ENCODE peak calls at places on chromosomes 2 and 18, in ten cellular contexts. One of them, this sample, is unnamed.

GRCh38 chr2:231928481-231928880 is 2.3 kb upstream of the NPPC start:
- DNase-seq in GM06990: no peak
- DNase-seq in A549: peak
- DNase-seq in activated gamma-delta T cell treated with Interleukin-2 at 50 U/mL for 16 hours: no peak
- DNase-seq in Right ventricle myocardium superior: no peak
- DNase-seq in hypothalamus: no peak
- DNase-seq in stimulated activated naive CD8-positive, alpha-beta T cell treated with anti-CD3 and anti-CD28 coated beads, Interleukin-15, Interleukin-2, amounts not matched to agents 100 U/mL and 50 U/mL, for 24 hours: no peak
- DNase-seq in CD4-positive, alpha-beta memory T cell: no peak
- DNase-seq in left colon: no peak
- DNase-seq in memory B cell: no peak
- DNase-seq in this sample: peak

GRCh38 chr2:101533611-101534601 is 59.0 kb upstream of the RFX8 start:
- DNase-seq in GM06990: no peak
- DNase-seq in A549: no peak
- DNase-seq in activated gamma-delta T cell treated with Interleukin-2 at 50 U/mL for 16 hours: no peak
- DNase-seq in Right ventricle myocardium superior: no peak
- DNase-seq in hypothalamus: peak
- DNase-seq in stimulated activated naive CD8-positive, alpha-beta T cell treated with anti-CD3 and anti-CD28 coated beads, Interleukin-15, Interleukin-2, amounts not matched to agents 100 U/mL and 50 U/mL, for 24 hours: no peak
- DNase-seq in CD4-positive, alpha-beta memory T cell: no peak
- DNase-seq in left colon: no peak
- DNase-seq in memory B cell: no peak
- DNase-seq in this sample: no peak

GRCh38 chr2:6236317-6236716 is 544.1 kb downstream of the SOX11 start:
- DNase-seq in GM06990: no peak
- DNase-seq in A549: no peak
- DNase-seq in activated gamma-delta T cell treated with Interleukin-2 at 50 U/mL for 16 hours: no peak
- DNase-seq in Right ventricle myocardium superior: no peak
- DNase-seq in hypothalamus: no peak
- DNase-seq in stimulated activated naive CD8-positive, alpha-beta T cell treated with anti-CD3 and anti-CD28 coated beads, Interleukin-15, Interleukin-2, amounts not matched to agents 100 U/mL and 50 U/mL, for 24 hours: no peak
- DNase-seq in CD4-positive, alpha-beta memory T cell: no peak
- DNase-seq in left colon: no peak
- DNase-seq in memory B cell: no peak
- DNase-seq in this sample: no peak

GRCh38 chr2:188364033-188364432 is 72.4 kb downstream of the GULP1 start:
- DNase-seq in GM06990: no peak
- DNase-seq in A549: no peak
- DNase-seq in activated gamma-delta T cell treated with Interleukin-2 at 50 U/mL for 16 hours: no peak
- DNase-seq in Right ventricle myocardium superior: no peak
- DNase-seq in hypothalamus: no peak
- DNase-seq in stimulated activated naive CD8-positive, alpha-beta T cell treated with anti-CD3 and anti-CD28 coated beads, Interleukin-15, Interleukin-2, amounts not matched to agents 100 U/mL and 50 U/mL, for 24 hours: no peak
- DNase-seq in CD4-positive, alpha-beta memory T cell: no peak
- DNase-seq in left colon: no peak
- DNase-seq in memory B cell: no peak
- DNase-seq in this sample: no peak

GRCh38 chr2:239829326-239829725 is 195.8 kb downstream of the NDUFA10 start:
- DNase-seq in GM06990: no peak
- DNase-seq in A549: no peak
- DNase-seq in activated gamma-delta T cell treated with Interleukin-2 at 50 U/mL for 16 hours: no peak
- DNase-seq in Right ventricle myocardium superior: no peak
- DNase-seq in hypothalamus: no peak
- DNase-seq in stimulated activated naive CD8-positive, alpha-beta T cell treated with anti-CD3 and anti-CD28 coated beads, Interleukin-15, Interleukin-2, amounts not matched to agents 100 U/mL and 50 U/mL, for 24 hours: no peak
- DNase-seq in CD4-positive, alpha-beta memory T cell: no peak
- DNase-seq in left colon: no peak
- DNase-seq in memory B cell: no peak
- DNase-seq in this sample: no peak

GRCh38 chr2:48927355-48927754 is 171.8 kb upstream of the LHCGR start:
- DNase-seq in GM06990: no peak
- DNase-seq in A549: no peak
- DNase-seq in activated gamma-delta T cell treated with Interleukin-2 at 50 U/mL for 16 hours: no peak
- DNase-seq in Right ventricle myocardium superior: no peak
- DNase-seq in hypothalamus: no peak
- DNase-seq in stimulated activated naive CD8-positive, alpha-beta T cell treated with anti-CD3 and anti-CD28 coated beads, Interleukin-15, Interleukin-2, amounts not matched to agents 100 U/mL and 50 U/mL, for 24 hours: no peak
- DNase-seq in CD4-positive, alpha-beta memory T cell: no peak
- DNase-seq in left colon: no peak
- DNase-seq in memory B cell: no peak
- DNase-seq in this sample: no peak

GRCh38 chr18:53789376-53790247 is 434.9 kb downstream of the MBD2 start:
- DNase-seq in GM06990: no peak
- DNase-seq in A549: no peak
- DNase-seq in activated gamma-delta T cell treated with Interleukin-2 at 50 U/mL for 16 hours: no peak
- DNase-seq in Right ventricle myocardium superior: no peak
- DNase-seq in hypothalamus: no peak
- DNase-seq in stimulated activated naive CD8-positive, alpha-beta T cell treated with anti-CD3 and anti-CD28 coated beads, Interleukin-15, Interleukin-2, amounts not matched to agents 100 U/mL and 50 U/mL, for 24 hours: no peak
- DNase-seq in CD4-positive, alpha-beta memory T cell: no peak
- DNase-seq in left colon: no peak
- DNase-seq in memory B cell: no peak
- DNase-seq in this sample: no peak

GRCh38 chr18:38940863-38941531 is 1375.4 kb upstream of the CELF4 start:
- DNase-seq in GM06990: peak
- DNase-seq in A549: peak
- DNase-seq in activated gamma-delta T cell treated with Interleukin-2 at 50 U/mL for 16 hours: peak
- DNase-seq in Right ventricle myocardium superior: no peak
- DNase-seq in hypothalamus: no peak
- DNase-seq in stimulated activated naive CD8-positive, alpha-beta T cell treated with anti-CD3 and anti-CD28 coated beads, Interleukin-15, Interleukin-2, amounts not matched to agents 100 U/mL and 50 U/mL, for 24 hours: peak
- DNase-seq in CD4-positive, alpha-beta memory T cell: peak
- DNase-seq in left colon: no peak
- DNase-seq in memory B cell: peak
- DNase-seq in this sample: no peak

GRCh38 chr18:12246849-12247808 is 7.0 kb upstream of the CIDEA start:
- DNase-seq in GM06990: no peak
- DNase-seq in A549: peak
- DNase-seq in activated gamma-delta T cell treated with Interleukin-2 at 50 U/mL for 16 hours: no peak
- DNase-seq in Right ventricle myocardium superior: no peak
- DNase-seq in hypothalamus: no peak
- DNase-seq in stimulated activated naive CD8-positive, alpha-beta T cell treated with anti-CD3 and anti-CD28 coated beads, Interleukin-15, Interleukin-2, amounts not matched to agents 100 U/mL and 50 U/mL, for 24 hours: no peak
- DNase-seq in CD4-positive, alpha-beta memory T cell: no peak
- DNase-seq in left colon: no peak
- DNase-seq in memory B cell: no peak
- DNase-seq in this sample: peak

GRCh38 chr2:27638023-27638637 is 9.3 kb downstream of the GPN1 start:
- DNase-seq in GM06990: no peak
- DNase-seq in A549: no peak
- DNase-seq in activated gamma-delta T cell treated with Interleukin-2 at 50 U/mL for 16 hours: no peak
- DNase-seq in Right ventricle myocardium superior: no peak
- DNase-seq in hypothalamus: no peak
- DNase-seq in stimulated activated naive CD8-positive, alpha-beta T cell treated with anti-CD3 and anti-CD28 coated beads, Interleukin-15, Interleukin-2, amounts not matched to agents 100 U/mL and 50 U/mL, for 24 hours: no peak
- DNase-seq in CD4-positive, alpha-beta memory T cell: no peak
- DNase-seq in left colon: no peak
- DNase-seq in memory B cell: no peak
- DNase-seq in this sample: no peak

GRCh38 chr18:22822024-22822423 is 111.1 kb upstream of the RBBP8 start:
- DNase-seq in GM06990: no peak
- DNase-seq in A549: no peak
- DNase-seq in activated gamma-delta T cell treated with Interleukin-2 at 50 U/mL for 16 hours: no peak
- DNase-seq in Right ventricle myocardium superior: no peak
- DNase-seq in hypothalamus: no peak
- DNase-seq in stimulated activated naive CD8-positive, alpha-beta T cell treated with anti-CD3 and anti-CD28 coated beads, Interleukin-15, Interleukin-2, amounts not matched to agents 100 U/mL and 50 U/mL, for 24 hours: no peak
- DNase-seq in CD4-positive, alpha-beta memory T cell: no peak
- DNase-seq in left colon: no peak
- DNase-seq in memory B cell: no peak
- DNase-seq in this sample: no peak

GRCh38 chr18:376307-376706 is 108.5 kb upstream of the THOC1 start:
- DNase-seq in GM06990: no peak
- DNase-seq in A549: no peak
- DNase-seq in activated gamma-delta T cell treated with Interleukin-2 at 50 U/mL for 16 hours: no peak
- DNase-seq in Right ventricle myocardium superior: no peak
- DNase-seq in hypothalamus: no peak
- DNase-seq in stimulated activated naive CD8-positive, alpha-beta T cell treated with anti-CD3 and anti-CD28 coated beads, Interleukin-15, Interleukin-2, amounts not matched to agents 100 U/mL and 50 U/mL, for 24 hours: no peak
- DNase-seq in CD4-positive, alpha-beta memory T cell: no peak
- DNase-seq in left colon: no peak
- DNase-seq in memory B cell: no peak
- DNase-seq in this sample: no peak

GRCh38 chr2:127185720-127186119 is 34.4 kb downstream of the CYP27C1 start:
- DNase-seq in GM06990: no peak
- DNase-seq in A549: no peak
- DNase-seq in activated gamma-delta T cell treated with Interleukin-2 at 50 U/mL for 16 hours: no peak
- DNase-seq in Right ventricle myocardium superior: no peak
- DNase-seq in hypothalamus: no peak
- DNase-seq in stimulated activated naive CD8-positive, alpha-beta T cell treated with anti-CD3 and anti-CD28 coated beads, Interleukin-15, Interleukin-2, amounts not matched to agents 100 U/mL and 50 U/mL, for 24 hours: no peak
- DNase-seq in CD4-positive, alpha-beta memory T cell: no peak
- DNase-seq in left colon: no peak
- DNase-seq in memory B cell: no peak
- DNase-seq in this sample: peak

GRCh38 chr2:144937899-144938298 is 418.0 kb upstream of the ZEB2 start:
- DNase-seq in GM06990: no peak
- DNase-seq in A549: no peak
- DNase-seq in activated gamma-delta T cell treated with Interleukin-2 at 50 U/mL for 16 hours: no peak
- DNase-seq in Right ventricle myocardium superior: no peak
- DNase-seq in hypothalamus: no peak
- DNase-seq in stimulated activated naive CD8-positive, alpha-beta T cell treated with anti-CD3 and anti-CD28 coated beads, Interleukin-15, Interleukin-2, amounts not matched to agents 100 U/mL and 50 U/mL, for 24 hours: no peak
- DNase-seq in CD4-positive, alpha-beta memory T cell: no peak
- DNase-seq in left colon: no peak
- DNase-seq in memory B cell: no peak
- DNase-seq in this sample: no peak

GRCh38 chr2:126543081-126543480 is 112.9 kb upstream of the GYPC start:
- DNase-seq in GM06990: no peak
- DNase-seq in A549: peak
- DNase-seq in activated gamma-delta T cell treated with Interleukin-2 at 50 U/mL for 16 hours: no peak
- DNase-seq in Right ventricle myocardium superior: no peak
- DNase-seq in hypothalamus: no peak
- DNase-seq in stimulated activated naive CD8-positive, alpha-beta T cell treated with anti-CD3 and anti-CD28 coated beads, Interleukin-15, Interleukin-2, amounts not matched to agents 100 U/mL and 50 U/mL, for 24 hours: no peak
- DNase-seq in CD4-positive, alpha-beta memory T cell: no peak
- DNase-seq in left colon: no peak
- DNase-seq in memory B cell: no peak
- DNase-seq in this sample: no peak

GRCh38 chr2:664063-664462 is 13.1 kb downstream of the TMEM18 start:
- DNase-seq in GM06990: no peak
- DNase-seq in A549: no peak
- DNase-seq in activated gamma-delta T cell treated with Interleukin-2 at 50 U/mL for 16 hours: no peak
- DNase-seq in Right ventricle myocardium superior: no peak
- DNase-seq in hypothalamus: no peak
- DNase-seq in stimulated activated naive CD8-positive, alpha-beta T cell treated with anti-CD3 and anti-CD28 coated beads, Interleukin-15, Interleukin-2, amounts not matched to agents 100 U/mL and 50 U/mL, for 24 hours: no peak
- DNase-seq in CD4-positive, alpha-beta memory T cell: no peak
- DNase-seq in left colon: no peak
- DNase-seq in memory B cell: no peak
- DNase-seq in this sample: no peak

GRCh38 chr2:47950340-47951280 is 44.3 kb upstream of the FBXO11 start:
- DNase-seq in GM06990: no peak
- DNase-seq in A549: no peak
- DNase-seq in activated gamma-delta T cell treated with Interleukin-2 at 50 U/mL for 16 hours: no peak
- DNase-seq in Right ventricle myocardium superior: no peak
- DNase-seq in hypothalamus: no peak
- DNase-seq in stimulated activated naive CD8-positive, alpha-beta T cell treated with anti-CD3 and anti-CD28 coated beads, Interleukin-15, Interleukin-2, amounts not matched to agents 100 U/mL and 50 U/mL, for 24 hours: no peak
- DNase-seq in CD4-positive, alpha-beta memory T cell: no peak
- DNase-seq in left colon: no peak
- DNase-seq in memory B cell: no peak
- DNase-seq in this sample: no peak

GRCh38 chr2:107936427-107937359 is 49.6 kb upstream of the SLC5A7 start:
- DNase-seq in GM06990: no peak
- DNase-seq in A549: peak
- DNase-seq in activated gamma-delta T cell treated with Interleukin-2 at 50 U/mL for 16 hours: no peak
- DNase-seq in Right ventricle myocardium superior: no peak
- DNase-seq in hypothalamus: no peak
- DNase-seq in stimulated activated naive CD8-positive, alpha-beta T cell treated with anti-CD3 and anti-CD28 coated beads, Interleukin-15, Interleukin-2, amounts not matched to agents 100 U/mL and 50 U/mL, for 24 hours: peak
- DNase-seq in CD4-positive, alpha-beta memory T cell: no peak
- DNase-seq in left colon: no peak
- DNase-seq in memory B cell: no peak
- DNase-seq in this sample: peak

GRCh38 chr2:76599732-76600368 is 889.1 kb upstream of the GCFC2 start:
- DNase-seq in GM06990: peak
- DNase-seq in A549: peak
- DNase-seq in activated gamma-delta T cell treated with Interleukin-2 at 50 U/mL for 16 hours: no peak
- DNase-seq in Right ventricle myocardium superior: peak
- DNase-seq in hypothalamus: no peak
- DNase-seq in stimulated activated naive CD8-positive, alpha-beta T cell treated with anti-CD3 and anti-CD28 coated beads, Interleukin-15, Interleukin-2, amounts not matched to agents 100 U/mL and 50 U/mL, for 24 hours: no peak
- DNase-seq in CD4-positive, alpha-beta memory T cell: no peak
- DNase-seq in left colon: peak
- DNase-seq in memory B cell: no peak
- DNase-seq in this sample: peak

GRCh38 chr2:224802407-224802806 is 86.2 kb upstream of the CCDC195 start:
- DNase-seq in GM06990: no peak
- DNase-seq in A549: no peak
- DNase-seq in activated gamma-delta T cell treated with Interleukin-2 at 50 U/mL for 16 hours: no peak
- DNase-seq in Right ventricle myocardium superior: no peak
- DNase-seq in hypothalamus: no peak
- DNase-seq in stimulated activated naive CD8-positive, alpha-beta T cell treated with anti-CD3 and anti-CD28 coated beads, Interleukin-15, Interleukin-2, amounts not matched to agents 100 U/mL and 50 U/mL, for 24 hours: no peak
- DNase-seq in CD4-positive, alpha-beta memory T cell: no peak
- DNase-seq in left colon: no peak
- DNase-seq in memory B cell: no peak
- DNase-seq in this sample: no peak

GRCh38 chr2:178796079-178796677 is 11.0 kb downstream of the TTN start:
- DNase-seq in GM06990: no peak
- DNase-seq in A549: peak
- DNase-seq in activated gamma-delta T cell treated with Interleukin-2 at 50 U/mL for 16 hours: no peak
- DNase-seq in Right ventricle myocardium superior: no peak
- DNase-seq in hypothalamus: no peak
- DNase-seq in stimulated activated naive CD8-positive, alpha-beta T cell treated with anti-CD3 and anti-CD28 coated beads, Interleukin-15, Interleukin-2, amounts not matched to agents 100 U/mL and 50 U/mL, for 24 hours: no peak
- DNase-seq in CD4-positive, alpha-beta memory T cell: peak
- DNase-seq in left colon: no peak
- DNase-seq in memory B cell: no peak
- DNase-seq in this sample: no peak

GRCh38 chr2:191038241-191038725 is 24.3 kb upstream of the STAT1 start:
- DNase-seq in GM06990: no peak
- DNase-seq in A549: peak
- DNase-seq in activated gamma-delta T cell treated with Interleukin-2 at 50 U/mL for 16 hours: peak
- DNase-seq in Right ventricle myocardium superior: no peak
- DNase-seq in hypothalamus: no peak
- DNase-seq in stimulated activated naive CD8-positive, alpha-beta T cell treated with anti-CD3 and anti-CD28 coated beads, Interleukin-15, Interleukin-2, amounts not matched to agents 100 U/mL and 50 U/mL, for 24 hours: no peak
- DNase-seq in CD4-positive, alpha-beta memory T cell: peak
- DNase-seq in left colon: no peak
- DNase-seq in memory B cell: no peak
- DNase-seq in this sample: no peak

GRCh38 chr2:32064713-32065112 is 1.4 kb downstream of the SPAST start:
- DNase-seq in GM06990: no peak
- DNase-seq in A549: no peak
- DNase-seq in activated gamma-delta T cell treated with Interleukin-2 at 50 U/mL for 16 hours: no peak
- DNase-seq in Right ventricle myocardium superior: no peak
- DNase-seq in hypothalamus: no peak
- DNase-seq in stimulated activated naive CD8-positive, alpha-beta T cell treated with anti-CD3 and anti-CD28 coated beads, Interleukin-15, Interleukin-2, amounts not matched to agents 100 U/mL and 50 U/mL, for 24 hours: no peak
- DNase-seq in CD4-positive, alpha-beta memory T cell: no peak
- DNase-seq in left colon: no peak
- DNase-seq in memory B cell: no peak
- DNase-seq in this sample: no peak

GRCh38 chr2:156486175-156486574 is 50.0 kb downstream of the GPD2 start:
- DNase-seq in GM06990: no peak
- DNase-seq in A549: peak
- DNase-seq in activated gamma-delta T cell treated with Interleukin-2 at 50 U/mL for 16 hours: no peak
- DNase-seq in Right ventricle myocardium superior: no peak
- DNase-seq in hypothalamus: no peak
- DNase-seq in stimulated activated naive CD8-positive, alpha-beta T cell treated with anti-CD3 and anti-CD28 coated beads, Interleukin-15, Interleukin-2, amounts not matched to agents 100 U/mL and 50 U/mL, for 24 hours: no peak
- DNase-seq in CD4-positive, alpha-beta memory T cell: no peak
- DNase-seq in left colon: no peak
- DNase-seq in memory B cell: no peak
- DNase-seq in this sample: no peak

GRCh38 chr18:55858661-55859111 is 270.7 kb upstream of the TCF4 start:
- DNase-seq in GM06990: no peak
- DNase-seq in A549: no peak
- DNase-seq in activated gamma-delta T cell treated with Interleukin-2 at 50 U/mL for 16 hours: no peak
- DNase-seq in Right ventricle myocardium superior: no peak
- DNase-seq in hypothalamus: no peak
- DNase-seq in stimulated activated naive CD8-positive, alpha-beta T cell treated with anti-CD3 and anti-CD28 coated beads, Interleukin-15, Interleukin-2, amounts not matched to agents 100 U/mL and 50 U/mL, for 24 hours: no peak
- DNase-seq in CD4-positive, alpha-beta memory T cell: no peak
- DNase-seq in left colon: no peak
- DNase-seq in memory B cell: no peak
- DNase-seq in this sample: no peak

GRCh38 chr2:182066439-182067061 is 80.9 kb downstream of the PPP1R1C start:
- DNase-seq in GM06990: no peak
- DNase-seq in A549: no peak
- DNase-seq in activated gamma-delta T cell treated with Interleukin-2 at 50 U/mL for 16 hours: no peak
- DNase-seq in Right ventricle myocardium superior: no peak
- DNase-seq in hypothalamus: no peak
- DNase-seq in stimulated activated naive CD8-positive, alpha-beta T cell treated with anti-CD3 and anti-CD28 coated beads, Interleukin-15, Interleukin-2, amounts not matched to agents 100 U/mL and 50 U/mL, for 24 hours: no peak
- DNase-seq in CD4-positive, alpha-beta memory T cell: no peak
- DNase-seq in left colon: no peak
- DNase-seq in memory B cell: no peak
- DNase-seq in this sample: no peak

GRCh38 chr18:31436825-31437224 is 10.7 kb upstream of the DSG3 start:
- DNase-seq in GM06990: no peak
- DNase-seq in A549: peak
- DNase-seq in activated gamma-delta T cell treated with Interleukin-2 at 50 U/mL for 16 hours: no peak
- DNase-seq in Right ventricle myocardium superior: no peak
- DNase-seq in hypothalamus: no peak
- DNase-seq in stimulated activated naive CD8-positive, alpha-beta T cell treated with anti-CD3 and anti-CD28 coated beads, Interleukin-15, Interleukin-2, amounts not matched to agents 100 U/mL and 50 U/mL, for 24 hours: no peak
- DNase-seq in CD4-positive, alpha-beta memory T cell: no peak
- DNase-seq in left colon: no peak
- DNase-seq in memory B cell: no peak
- DNase-seq in this sample: no peak

GRCh38 chr2:24926602-24927252 is 6.7 kb upstream of the ADCY3 start:
- DNase-seq in GM06990: peak
- DNase-seq in A549: no peak
- DNase-seq in activated gamma-delta T cell treated with Interleukin-2 at 50 U/mL for 16 hours: no peak
- DNase-seq in Right ventricle myocardium superior: peak
- DNase-seq in hypothalamus: no peak
- DNase-seq in stimulated activated naive CD8-positive, alpha-beta T cell treated with anti-CD3 and anti-CD28 coated beads, Interleukin-15, Interleukin-2, amounts not matched to agents 100 U/mL and 50 U/mL, for 24 hours: peak
- DNase-seq in CD4-positive, alpha-beta memory T cell: peak
- DNase-seq in left colon: peak
- DNase-seq in memory B cell: no peak
- DNase-seq in this sample: no peak

This sample was measured in endothelial cell.